ENCODE peak calls at places on chromosomes 5 and 9, in five cellular contexts. Y is NCI-H748 treated with DMSO at 0.1 percent for 48 hours, A is kidney glomerular epithelial cell, E is DMS153, P is WTC11. Q is an unnamed sample.
A peak's percentile ranks its signal among the peaks of the same experiment; 100 is the strongest.

GRCh38 chr9:88007291-88007650 is 32.9 kb upstream of the CDK20 start:
- DNase-seq in A (no peak), P (peak; percentile 13), E (no peak), Y (no peak), Q (no peak)

GRCh38 chr9:2859776-2860379 is 16.0 kb upstream of the PUM3 start:
- DNase-seq in P (peak; percentile 82), E (peak; percentile 23), Y (peak; percentile 72), A (peak; percentile 65), Q (peak; percentile 11)

GRCh38 chr9:129702563-129702962 is 37.1 kb downstream of the PRRX2 start:
- DNase-seq in E (no peak), P (no peak), A (peak; percentile 45), Y (no peak), Q (no peak)

GRCh38 chr5:80722916-80723315 is 68.1 kb upstream of the DHFR start:
- DNase-seq in Y (no peak), A (no peak), P (no peak), E (no peak), Q (no peak)

GRCh38 chr9:108057421-108058136 is 568.0 kb upstream of the KLF4 start:
- DNase-seq in A (peak; percentile 67), Y (no peak), E (no peak), P (no peak), Q (no peak)

GRCh38 chr9:125977223-125977622 is 230.1 kb downstream of the PBX3 start:
- DNase-seq in A (no peak), P (no peak), E (no peak), Y (no peak), Q (no peak)

GRCh38 chr5:93595420-93596136 is 12.6 kb downstream of the NR2F1 start:
- DNase-seq in E (no peak), A (no peak), Y (no peak), P (no peak), Q (no peak)

GRCh38 chr5:142192799-142193428 is 84.3 kb downstream of the NDFIP1 start:
- DNase-seq in Y (no peak), A (no peak), E (no peak), P (no peak), Q (no peak)

GRCh38 chr9:112774006-112774996 is 23.7 kb downstream of the SNX30 start:
- DNase-seq in E (no peak), P (no peak), A (peak; percentile 21), Y (no peak), Q (no peak)

GRCh38 chr5:163917741-163918140 is 412.3 kb downstream of the MAT2B start:
- DNase-seq in A (no peak), Y (no peak), E (no peak), P (no peak), Q (no peak)

GRCh38 chr5:171371326-171371725 is 16.3 kb upstream of the NPM1 start:
- DNase-seq in E (no peak), A (no peak), Y (no peak), P (no peak), Q (no peak)

GRCh38 chr5:10111575-10111974 is 138.1 kb downstream of the ATPSCKMT start:
- DNase-seq in E (peak; percentile 41), Y (peak; percentile 97), A (peak; percentile 23), P (peak; percentile 67), Q (no peak)

GRCh38 chr9:93295031-93295430 is 111.1 kb downstream of the WNK2 start:
- DNase-seq in Y (no peak), P (no peak), A (no peak), E (no peak), Q (peak; percentile 39)

GRCh38 chr5:127838661-127839060 is 135.5 kb downstream of the CCDC192 start:
- DNase-seq in Y (no peak), P (no peak), A (no peak), E (no peak), Q (no peak)

GRCh38 chr5:126777257-126777973 is 479 bp downstream of the LMNB1 start:
- DNase-seq in P (peak; percentile 60), Y (peak; percentile 47), A (peak; percentile 32), E (peak; percentile 11), Q (peak; percentile 42)

GRCh38 chr9:116806075-116806474 is 119.0 kb downstream of the TRIM32 start:
- DNase-seq in E (no peak), A (no peak), Y (no peak), P (peak; percentile 46), Q (no peak)

GRCh38 chr5:124021066-124021641 is 509.2 kb downstream of the CSNK1G3 start:
- DNase-seq in P (no peak), E (no peak), A (no peak), Y (no peak), Q (no peak)

GRCh38 chr9:36993933-36994764 is 39.9 kb downstream of the PAX5 start:
- DNase-seq in A (no peak), E (no peak), P (no peak), Y (no peak), Q (no peak)

GRCh38 chr9:105039180-105039799 is 111.3 kb upstream of the ABCA1 start:
- DNase-seq in A (no peak), E (no peak), P (no peak), Y (no peak), Q (no peak)

GRCh38 chr5:79956173-79956670 is 34.8 kb downstream of the MTX3 start:
- DNase-seq in A (peak; percentile 55), P (no peak), Y (no peak), E (no peak), Q (no peak)

GRCh38 chr9:72990397-72991182 is 37.7 kb upstream of the ALDH1A1 start:
- DNase-seq in P (no peak), Y (no peak), A (no peak), E (no peak), Q (no peak)

GRCh38 chr5:140882591-140882899 is 621 bp downstream of the PCDHA13 start:
- DNase-seq in P (peak; percentile 69), A (no peak), E (no peak), Y (peak; percentile 87), Q (no peak)

GRCh38 chr5:33372721-33373120 is 68.0 kb upstream of the TARS1 start:
- DNase-seq in A (no peak), Y (no peak), E (no peak), P (no peak), Q (no peak)

GRCh38 chr9:134302130-134302817 is 24.0 kb upstream of the RXRA start:
- DNase-seq in A (no peak), P (no peak), Y (no peak), E (no peak), Q (no peak)

GRCh38 chr5:74519679-74520078 is 120.8 kb downstream of the ENC1 start:
- DNase-seq in A (no peak), E (no peak), Y (no peak), P (no peak), Q (no peak)

GRCh38 chr9:89564257-89564878 is 40.4 kb upstream of the GADD45G start:
- DNase-seq in P (peak; percentile 63), A (no peak), E (peak; percentile 91), Y (no peak), Q (no peak)